ENCODE peak calls at places on chromosome 11, in seven cellular contexts. O is cardiac muscle cell, D is AG10803, M is mucosa of descending colon, C is thoracic aorta, G is lower leg skin, P is astrocyte of the cerebellum. L is an unnamed sample.

GRCh38 chr11:44950036-44950624 is 553 bp downstream of the TP53I11 start:
- DNase-seq in P (no peak), C (no peak), O (no peak), D (no peak), G (peak; percentile 90), M (peak; percentile 75), L (no peak)

GRCh38 chr11:21811572-21811971 is 381.3 kb upstream of the ANO5 start:
- DNase-seq in G (no peak), P (no peak), C (no peak), O (no peak), D (no peak), M (no peak), L (peak; percentile 17)

GRCh38 chr11:9529333-9529648 is 44.2 kb upstream of the WEE1 start:
- DNase-seq in G (no peak), M (peak; percentile 79), P (no peak), O (peak; percentile 53), D (no peak), C (no peak), L (peak; percentile 48)

GRCh38 chr11:1696608-1697570 is at the start of gene KRTAP5-6:
- DNase-seq in O (no peak), D (no peak), P (no peak), G (peak; percentile 77), M (no peak), C (no peak), L (no peak)

GRCh38 chr11:77144854-77145428 is 16.9 kb downstream of the MYO7A start:
- DNase-seq in O (no peak), D (no peak), M (peak; percentile 77), C (no peak), P (no peak), G (no peak), L (no peak)

GRCh38 chr11:62757846-62758788 is 3.3 kb upstream of the POLR2G start:
- DNase-seq in M (no peak), O (no peak), G (no peak), P (no peak), D (no peak), C (no peak), L (no peak)

GRCh38 chr11:62665630-62666258 is 632 bp downstream of the CSKMT start:
- DNase-seq in C (no peak), G (no peak), P (no peak), D (peak; percentile 65), M (peak; percentile 74), O (peak; percentile 79), L (peak; percentile 66)

GRCh38 chr11:62676698-62677097 is 2.2 kb downstream of the UBXN1 start:
- DNase-seq in C (no peak), G (no peak), M (no peak), D (no peak), O (no peak), P (no peak), L (no peak)

GRCh38 chr11:56333156-56333555 is 12.7 kb upstream of the OR8K1 start:
- DNase-seq in P (no peak), G (no peak), D (no peak), O (no peak), C (no peak), M (no peak), L (no peak)

GRCh38 chr11:69355346-69355940 is 61.5 kb downstream of the MYEOV start:
- DNase-seq in M (no peak), P (no peak), C (no peak), O (no peak), D (no peak), G (peak; percentile 77), L (no peak)

GRCh38 chr11:94792453-94792852 is 24.3 kb downstream of the AMOTL1 start:
- DNase-seq in O (no peak), D (no peak), G (no peak), M (no peak), C (no peak), P (no peak), L (no peak)

GRCh38 chr11:124886978-124887666 is 10.5 kb downstream of the ROBO4 start:
- DNase-seq in G (peak; percentile 69), P (no peak), D (no peak), C (no peak), O (no peak), M (no peak), L (no peak)

GRCh38 chr11:47156951-47157350 is 19.7 kb downstream of the ARFGAP2 start:
- DNase-seq in C (no peak), D (no peak), M (no peak), O (no peak), G (no peak), P (no peak), L (no peak)

GRCh38 chr11:47155914-47156313 is 20.8 kb downstream of the ARFGAP2 start:
- DNase-seq in P (no peak), G (no peak), M (no peak), O (no peak), C (no peak), D (no peak), L (no peak)

GRCh38 chr11:47158242-47158641 is 18.4 kb downstream of the ARFGAP2 start:
- DNase-seq in D (no peak), G (no peak), C (no peak), M (no peak), P (no peak), O (no peak), L (no peak)

GRCh38 chr11:47154738-47155570 is 21.7 kb downstream of the ARFGAP2 start:
- DNase-seq in G (no peak), C (no peak), P (no peak), M (no peak), D (no peak), O (no peak), L (no peak)

DNA sequence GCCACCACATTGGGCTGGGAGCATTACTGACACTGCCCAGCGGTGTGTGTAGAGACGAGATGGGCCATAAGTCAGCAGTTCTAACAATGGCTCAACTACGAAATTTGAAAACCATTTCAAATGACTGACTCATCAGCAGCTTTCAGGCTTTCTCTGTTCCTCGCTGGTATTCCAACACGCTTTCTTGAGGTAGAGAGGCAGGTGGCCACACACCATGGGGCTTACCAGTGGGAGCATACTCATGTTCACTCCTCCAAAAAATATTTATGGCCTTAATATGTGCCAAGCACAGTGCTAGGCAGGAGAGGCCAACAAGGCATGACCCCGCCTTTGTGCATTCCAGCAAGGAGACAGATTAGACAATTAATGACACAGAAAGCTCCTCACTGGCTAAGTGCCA is 20.3 kb downstream of the ARFGAP2 start:
- DNase-seq in D (no peak), P (no peak), G (no peak), C (no peak), M (no peak), O (no peak), L (no peak)
- H3K4me3 ChIP-seq in D (no peak overlapping the region), P (no peak overlapping the region), G (no peak overlapping the region), C (no peak overlapping the region), M (no peak overlapping the region), O (no peak overlapping the region), L (no peak overlapping the region)

DNA sequence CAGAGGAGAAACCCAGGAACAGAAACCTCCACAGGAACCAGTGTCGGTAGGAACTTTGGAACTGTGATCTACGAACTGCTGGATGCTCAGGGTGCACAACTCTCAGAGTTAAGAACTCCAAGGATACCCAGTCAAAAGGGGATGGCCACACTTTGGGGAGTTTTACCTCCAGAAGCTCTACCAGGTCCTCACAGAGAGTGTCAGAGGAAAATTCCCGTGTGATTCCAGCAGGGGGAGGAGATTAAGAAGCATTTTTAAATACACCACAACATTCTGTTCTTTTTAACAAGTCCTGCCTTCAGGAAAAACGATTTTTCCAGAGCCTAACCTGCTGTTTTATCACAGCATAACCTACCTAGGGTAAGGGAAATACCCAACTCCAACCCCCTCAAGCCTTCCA is 104.0 kb downstream of the SOX6 start:
- DNase-seq in P (no peak), D (peak; percentile 1), C (no peak), G (no peak), M (no peak), O (peak; percentile 6), L (peak; percentile 9)
- TF ChIP-seq CTCF in P (peak; percentile 43), D (peak; percentile 31), C (no peak), G (no peak), M (no peak), O (peak; percentile 21), L (peak; percentile 9)

GRCh38 chr11:71252782-71253730 is 679 bp upstream of the SHANK2 start:
- DNase-seq in O (peak; percentile 61), D (peak; percentile 63), G (no peak), C (no peak), P (peak; percentile 18), M (peak; percentile 78), L (peak; percentile 58)
- H3K4me3 ChIP-seq in O (peak overlapping the region; percentile 60), D (peak overlapping the region; percentile 26), G (no peak overlapping the region), C (peak overlapping the region; percentile 69), P (peak overlapping the region; percentile 51), M (peak overlapping the region; percentile 63), L (peak overlapping the region; percentile 21)

DNA sequence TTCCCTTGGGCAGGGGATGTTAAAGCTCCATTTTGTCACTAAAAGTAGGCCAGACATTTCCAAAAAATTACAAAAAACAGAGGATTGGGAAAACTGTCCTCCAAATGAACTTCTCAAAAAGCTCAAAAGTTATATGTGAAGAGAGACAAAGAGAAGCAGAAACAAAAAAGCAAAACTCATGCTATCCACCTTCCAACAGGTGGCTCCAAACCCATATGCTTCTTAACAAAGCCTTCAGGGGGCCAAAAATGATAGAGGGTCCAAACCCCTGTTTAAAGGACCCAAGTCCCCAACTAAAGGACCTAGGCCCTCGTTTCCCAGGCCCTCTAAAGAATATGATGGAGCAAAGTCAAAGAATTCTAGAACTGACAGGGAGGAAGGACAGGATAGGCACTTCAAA is 146.7 kb downstream of the AASDHPPT start:
- DNase-seq in O (no peak), C (no peak), D (no peak), M (no peak), G (no peak), P (no peak), L (no peak)
- TF ChIP-seq CTCF in O (no peak), C (no peak), D (no peak), M (no peak), G (no peak), P (no peak), L (peak; percentile 5)

GRCh38 chr11:73308963-73309960 is 1.2 kb downstream of the ARHGEF17 start:
- DNase-seq in P (peak; percentile 90), D (peak; percentile 98), M (peak; percentile 86), O (peak; percentile 99), G (peak; percentile 97), C (peak; percentile 75), L (peak; percentile 98)
- H3K4me3 ChIP-seq in P (peak overlapping the region; percentile 75), D (peak overlapping the region; percentile 87), M (peak overlapping the region; percentile 26), O (peak overlapping the region; percentile 74), G (peak overlapping the region; percentile 46), C (peak overlapping the region; percentile 81), L (peak overlapping the region; percentile 71)

GRCh38 chr11:90476442-90477007 is 253.7 kb upstream of the CHORDC1 start:
- DNase-seq in D (no peak), G (no peak), O (peak; percentile 12), M (no peak), P (peak; percentile 47), C (no peak), L (peak; percentile 24)
- TF ChIP-seq CTCF in D (no peak), G (no peak), O (no peak), M (no peak), P (peak; percentile 55), C (no peak), L (no peak)